ENCODE peak calls at places on chromosomes 7 and 10, in eight cellular contexts. U, X, K, N, F, Z, Q and D are unnamed samples.

GRCh38 chr7:94906035-94906796 is 1.2 kb upstream of the PPP1R9A start:
- DNase-seq in Z (no peak), N (no peak), K (no peak), Q (no peak), U (no peak), X (no peak), F (no peak), D (no peak)

GRCh38 chr7:47654672-47655340 is 72.9 kb upstream of the TNS3 start:
- DNase-seq in F (no peak), X (no peak), Z (no peak), Q (no peak), N (no peak), K (no peak), U (peak), D (no peak)

GRCh38 chr7:151435103-151435916 is 4.6 kb downstream of the CRYGN start:
- DNase-seq in Z (no peak), N (no peak), F (no peak), Q (no peak), X (no peak), K (no peak), U (no peak), D (no peak)

GRCh38 chr7:101964680-101965079 is 147.3 kb downstream of the CUX1 start:
- DNase-seq in X (no peak), U (no peak), F (no peak), N (no peak), Z (no peak), Q (no peak), K (no peak), D (no peak)

GRCh38 chr7:117458977-117459583 is 20.7 kb upstream of the CFTR start:
- DNase-seq in X (no peak), U (no peak), N (peak), K (no peak), F (no peak), Q (no peak), Z (no peak), D (no peak)

GRCh38 chr10:70634011-70634410 is 31.5 kb upstream of the PRF1 start:
- DNase-seq in Q (no peak), Z (no peak), F (no peak), N (no peak), X (no peak), K (no peak), U (no peak), D (no peak)

GRCh38 chr7:37230221-37230620 is 218.4 kb downstream of the ELMO1 start:
- DNase-seq in Z (no peak), X (no peak), N (no peak), F (peak), U (peak), K (no peak), Q (no peak), D (no peak)

GRCh38 chr10:34311679-34312078 is 503.4 kb downstream of the PARD3 start:
- DNase-seq in X (no peak), Q (no peak), K (no peak), Z (no peak), N (no peak), F (no peak), U (no peak), D (no peak)

GRCh38 chr10:123613346-123613850 is 52.8 kb upstream of the GPR26 start:
- DNase-seq in N (no peak), Q (no peak), U (no peak), X (no peak), F (no peak), Z (no peak), K (no peak), D (no peak)

GRCh38 chr7:1950066-1950622 is 280.1 kb downstream of the ELFN1 start:
- DNase-seq in Z (no peak), F (no peak), X (no peak), Q (no peak), K (no peak), U (peak), N (no peak), D (no peak)

GRCh38 chr7:27235387-27236052 is 7.1 kb upstream of the EVX1 start:
- DNase-seq in N (peak), Z (no peak), Q (no peak), X (no peak), K (no peak), U (peak), F (peak), D (no peak)

GRCh38 chr10:70791390-70792039 is 6.3 kb upstream of the TBATA start:
- DNase-seq in F (no peak), Q (no peak), Z (no peak), X (no peak), N (no peak), K (no peak), U (no peak), D (no peak)

GRCh38 chr7:2116903-2117680 is 115.7 kb downstream of the MAD1L1 start:
- DNase-seq in Q (no peak), F (no peak), K (no peak), U (peak), Z (no peak), N (no peak), X (no peak), D (no peak)

GRCh38 chr10:23869996-23870395 is 338.9 kb upstream of the KIAA1217 start:
- DNase-seq in Z (no peak), U (no peak), X (no peak), K (no peak), F (no peak), Q (no peak), N (no peak), D (no peak)

GRCh38 chr7:43552122-43552521 is 30.8 kb upstream of the STK17A start:
- DNase-seq in U (no peak), N (no peak), K (no peak), F (no peak), Q (no peak), Z (no peak), X (no peak), D (no peak)

GRCh38 chr7:34220501-34220900 is 315.2 kb downstream of the BMPER start:
- DNase-seq in Z (no peak), Q (no peak), F (no peak), K (no peak), U (no peak), X (no peak), N (no peak), D (no peak)

GRCh38 chr10:97327348-97328294 is 6.9 kb downstream of the FRAT2 start:
- DNase-seq in Q (no peak), X (no peak), N (no peak), K (no peak), U (no peak), F (no peak), Z (peak), D (peak)

GRCh38 chr7:37441405-37441797 is 7.3 kb downstream of the ELMO1 start:
- DNase-seq in F (no peak), N (no peak), X (no peak), K (no peak), Q (no peak), U (no peak), Z (no peak), D (no peak)